ENCODE peak calls at places on chromosomes 13 and 19, in six cellular contexts. P is GM23248, D is mesenchymal stem cell, H is fibroblast of lung, E is neuronal stem cell, J is Karpas-422. L is an unnamed sample.

GRCh38 chr13:32838985-32839384 is 177.2 kb upstream of the KL start:
- DNase-seq in J (no peak), H (peak; percentile 72), P (no peak), D (peak; percentile 90), E (no peak), L (peak; percentile 36)

GRCh38 chr19:428144-428543 is 19.2 kb upstream of the C2CD4C start:
- DNase-seq in P (no peak), H (no peak), D (no peak), E (no peak), J (no peak), L (no peak)

GRCh38 chr19:54129617-54129996 is 8.0 kb upstream of the CNOT3 start:
- DNase-seq in J (no peak), P (no peak), E (no peak), D (no peak), H (no peak), L (no peak)

GRCh38 chr13:44402902-44403719 is 29.5 kb downstream of the SERP2 start:
- DNase-seq in P (no peak), J (peak; percentile 9), E (no peak), H (no peak), D (no peak), L (peak; percentile 69)

GRCh38 chr19:38425810-38426466 is at the start of gene RASGRP4:
- DNase-seq in P (no peak), E (no peak), J (no peak), D (no peak), H (no peak), L (peak; percentile 66)

GRCh38 chr13:43261018-43261417 is 237.6 kb downstream of the DNAJC15 start:
- DNase-seq in E (no peak), H (peak; percentile 65), J (no peak), P (peak; percentile 64), D (peak; percentile 30), L (no peak)

GRCh38 chr13:20738616-20739015 is 35.1 kb downstream of the IL17D start:
- DNase-seq in J (no peak), E (no peak), H (no peak), D (no peak), P (no peak), L (no peak)

GRCh38 chr19:22784051-22784450 is at the start of gene ZNF99:
- DNase-seq in E (no peak), J (no peak), H (no peak), D (no peak), P (no peak), L (no peak)

GRCh38 chr19:11434703-11435056 is 241 bp downstream of the ODAD3 start:
- DNase-seq in D (no peak), P (no peak), J (no peak), E (no peak), H (no peak), L (no peak)

GRCh38 chr13:30581582-30581981 is 36.1 kb upstream of the USPL1 start:
- DNase-seq in P (peak; percentile 43), J (peak; percentile 78), H (peak; percentile 39), D (peak; percentile 16), E (no peak), L (peak; percentile 54)

GRCh38 chr13:84279166-84279565 is 396.9 kb upstream of the SLITRK1 start:
- DNase-seq in H (no peak), E (no peak), J (no peak), D (no peak), P (no peak), L (no peak)

GRCh38 chr13:26011996-26012688 is 39.7 kb downstream of the SHISA2 start:
- DNase-seq in P (peak; percentile 27), H (no peak), D (no peak), J (no peak), E (no peak), L (no peak)

GRCh38 chr13:108214511-108215383 is 589 bp downstream of the LIG4 start:
- DNase-seq in P (peak; percentile 48), H (no peak), E (no peak), D (peak; percentile 18), J (no peak), L (peak; percentile 75)

GRCh38 chr13:103067751-103068563 is 1.7 kb upstream of the SLC10A2 start:
- DNase-seq in E (no peak), P (no peak), J (no peak), D (no peak), H (no peak), L (peak; percentile 86)

GRCh38 chr13:35984776-35985453 is 146.3 kb downstream of the DCLK1 start:
- DNase-seq in H (no peak), E (peak; percentile 15), J (no peak), D (no peak), P (no peak), L (peak; percentile 66)

GRCh38 chr13:48595330-48596127 is 58.2 kb upstream of the CYSLTR2 start:
- DNase-seq in E (no peak), D (peak; percentile 82), H (peak; percentile 82), J (peak; percentile 91), P (peak; percentile 77), L (peak; percentile 83)

GRCh38 chr19:33365676-33366075 is 7.8 kb upstream of the CEBPG start:
- DNase-seq in J (no peak), E (no peak), D (no peak), H (no peak), P (no peak), L (no peak)

GRCh38 chr13:48562296-48563066 is 29.6 kb upstream of the RCBTB2 start:
- DNase-seq in H (no peak), P (no peak), D (no peak), E (no peak), J (peak; percentile 90), L (no peak)

GRCh38 chr19:3345850-3346460 is 20.4 kb upstream of the NFIC start:
- DNase-seq in P (no peak), H (no peak), J (no peak), D (no peak), E (no peak), L (no peak)
- H3K9ac ChIP-seq in P (peak overlapping the region; percentile 63), H (no peak overlapping the region), J (no peak overlapping the region), D (peak overlapping the region; percentile 66), E (no peak overlapping the region), L (no peak overlapping the region)

DNA sequence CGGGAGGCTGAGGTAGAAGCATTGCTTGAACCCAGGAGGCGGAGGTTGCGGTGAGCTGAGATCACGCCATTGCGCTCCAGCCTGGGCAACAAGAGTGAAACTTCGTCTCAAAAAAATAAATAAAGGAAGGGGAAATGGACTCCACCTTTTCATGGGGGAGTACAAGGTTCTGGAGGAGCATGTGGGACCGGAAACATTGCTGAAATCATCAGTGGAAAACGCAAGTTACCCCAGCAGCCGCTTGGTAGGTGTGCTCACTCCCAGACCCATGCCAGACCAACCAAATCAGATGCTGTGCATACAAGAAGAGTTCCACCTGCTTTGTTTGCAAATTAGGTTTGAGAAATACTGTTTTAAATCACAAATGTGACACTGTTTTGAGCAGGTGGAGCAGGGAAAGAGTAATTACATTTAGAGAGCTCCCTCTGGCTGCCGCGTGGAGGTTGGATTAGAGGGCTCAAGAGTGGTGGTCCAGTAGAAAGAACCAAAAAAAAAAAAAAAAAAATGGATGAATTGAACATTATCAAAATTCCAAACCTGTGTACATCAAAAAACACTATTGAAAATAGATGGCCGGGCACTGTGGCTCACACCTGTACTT is 4.9 kb downstream of the ERICH4 start:
- DNase-seq in E (no peak), P (no peak), J (peak; percentile 35), D (no peak), H (no peak), L (no peak)
- H3K9ac ChIP-seq in E (no peak overlapping the region), P (no peak overlapping the region), J (no peak overlapping the region), D (no peak overlapping the region), H (no peak overlapping the region), L (no peak overlapping the region)

DNA sequence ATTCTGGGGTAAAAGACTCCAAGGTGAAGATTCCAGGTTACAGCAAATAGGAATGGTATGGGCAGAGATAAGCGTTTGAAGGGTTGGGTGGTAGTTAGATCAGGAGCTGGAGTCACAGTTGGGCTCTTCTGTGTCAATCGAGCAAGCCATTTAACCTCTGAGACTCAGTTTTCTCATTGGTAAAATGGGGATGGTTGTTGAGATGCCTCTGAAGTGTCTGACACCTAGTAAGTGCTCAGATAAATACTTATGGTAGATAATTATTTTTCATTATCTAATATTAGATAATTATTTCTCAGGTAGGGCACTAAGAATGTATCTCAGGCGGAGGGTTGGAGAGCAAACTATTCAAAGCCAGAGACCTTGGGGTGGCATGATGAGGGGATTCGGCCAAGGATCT is 7.8 kb downstream of the LTBP4 start:
- DNase-seq in D (no peak), J (no peak), E (no peak), P (no peak), H (no peak), L (no peak)
- H3K9ac ChIP-seq in D (no peak overlapping the region), J (peak overlapping the region; percentile 73), E (no peak overlapping the region), P (peak overlapping the region; percentile 78), H (no peak overlapping the region), L (no peak overlapping the region)

DNA sequence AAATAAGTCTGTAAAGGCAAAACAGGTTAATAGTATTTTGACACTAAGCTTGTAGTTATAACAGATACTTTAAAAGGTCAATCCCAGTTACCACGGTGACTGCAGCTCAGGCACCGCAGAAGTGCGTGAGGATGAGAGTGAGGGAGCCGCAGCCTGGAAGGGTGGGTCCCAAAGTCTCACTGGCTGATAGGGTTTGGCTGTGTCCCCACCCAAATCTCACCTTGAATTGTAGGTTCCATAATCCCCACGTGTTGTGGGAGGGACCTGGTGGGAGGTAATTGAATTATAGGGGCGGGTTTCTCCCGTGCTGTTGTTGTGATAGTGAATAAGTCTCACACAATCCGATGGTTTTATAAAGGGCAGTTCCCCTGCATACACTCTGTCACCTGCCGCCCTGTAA is 40.0 kb upstream of the GAS6 start:
- DNase-seq in H (no peak), D (no peak), E (no peak), P (no peak), J (no peak), L (peak; percentile 28)
- H3K9ac ChIP-seq in H (no peak overlapping the region), D (no peak overlapping the region), E (no peak overlapping the region), P (peak overlapping the region; percentile 24), J (no peak overlapping the region), L (no peak overlapping the region)

L was measured in endodermal cell.